ENCODE peak calls at places on chromosome 20, in five cellular contexts. P is putamen, Y is endothelial cell, H is kidney epithelial cell, G is C1 segment of cervical spinal cord. O is an unnamed sample.

GRCh38 chr20:58012731-58013510 is 215.5 kb downstream of the ANKRD60 start:
- DNase-seq in Y (no peak), G (no peak), H (no peak), P (no peak), O (peak)

GRCh38 chr20:40192083-40192482 is 497.0 kb downstream of the MAFB start:
- DNase-seq in G (no peak), P (no peak), H (no peak), Y (no peak), O (no peak)

GRCh38 chr20:46182271-46182670 is 64.2 kb downstream of the CD40 start:
- DNase-seq in P (no peak), Y (no peak), H (no peak), G (no peak), O (no peak)

GRCh38 chr20:46458891-46459750 is 52.7 kb upstream of the ELMO2 start:
- DNase-seq in Y (peak), P (peak), H (no peak), G (peak), O (no peak)

GRCh38 chr20:42792052-42792451 is 397.7 kb downstream of the PTPRT start:
- DNase-seq in P (peak), G (no peak), H (no peak), Y (no peak), O (no peak)

GRCh38 chr20:25259358-25259757 is 11.5 kb downstream of the PYGB start:
- DNase-seq in G (no peak), P (no peak), H (no peak), Y (no peak), O (no peak)

GRCh38 chr20:59051666-59052065 is 9.1 kb upstream of the PRELID3B start:
- DNase-seq in Y (no peak), P (no peak), G (no peak), H (no peak), O (no peak)

GRCh38 chr20:37598611-37599342 is 71.1 kb upstream of the BLCAP start:
- DNase-seq in Y (no peak), H (no peak), P (peak), G (no peak), O (no peak)

GRCh38 chr20:9319687-9320384 is 194.6 kb upstream of the LAMP5 start:
- DNase-seq in G (no peak), H (no peak), P (no peak), Y (no peak), O (no peak)

GRCh38 chr20:62818592-62819493 is 2.0 kb downstream of the COL9A3 start:
- DNase-seq in P (peak), Y (no peak), G (peak), H (no peak), O (peak)

GRCh38 chr20:37823276-37823980 is 79.5 kb upstream of the VSTM2L start:
- DNase-seq in H (no peak), P (no peak), G (no peak), Y (no peak), O (no peak)

GRCh38 chr20:53872081-53872541 is 198.3 kb downstream of the BCAS1 start:
- DNase-seq in Y (no peak), P (no peak), G (no peak), H (no peak), O (peak)

GRCh38 chr20:36504295-36504694 is 37.0 kb upstream of the MYL9 start:
- DNase-seq in H (no peak), P (no peak), G (no peak), Y (no peak), O (no peak)

GRCh38 chr20:6580486-6580885 is 187.0 kb upstream of the BMP2 start:
- DNase-seq in G (no peak), Y (no peak), P (no peak), H (no peak), O (no peak)

GRCh38 chr20:34322267-34323105 is 19.3 kb upstream of the AHCY start:
- DNase-seq in P (no peak), Y (no peak), G (no peak), H (no peak), O (no peak)

GRCh38 chr20:51237278-51237677 is 214.4 kb upstream of the KCNG1 start:
- DNase-seq in G (peak), P (no peak), H (no peak), Y (no peak), O (peak)

GRCh38 chr20:56843817-56844216 is 214.7 kb downstream of the TFAP2C start:
- DNase-seq in G (no peak), H (no peak), P (peak), Y (no peak), O (no peak)

GRCh38 chr20:53834044-53834442 is 236.4 kb downstream of the BCAS1 start:
- DNase-seq in G (no peak), Y (no peak), H (no peak), P (no peak), O (peak)

GRCh38 chr20:20594171-20594530 is 118.3 kb downstream of the RALGAPA2 start:
- DNase-seq in Y (no peak), H (no peak), G (no peak), P (peak), O (peak)

GRCh38 chr20:24529032-24529431 is 59.6 kb downstream of the SYNDIG1 start:
- DNase-seq in Y (no peak), P (no peak), H (no peak), G (no peak), O (no peak)

GRCh38 chr20:58775371-58775770 is 75.3 kb downstream of the GNAS-AS1 start:
- DNase-seq in G (no peak), Y (no peak), P (no peak), H (no peak), O (no peak)

GRCh38 chr20:50545123-50545522 is 34.9 kb downstream of the PTPN1 start:
- DNase-seq in H (no peak), P (no peak), Y (no peak), G (no peak), O (no peak)

GRCh38 chr20:51169813-51170212 is 146.9 kb upstream of the KCNG1 start:
- DNase-seq in P (no peak), H (no peak), G (no peak), Y (no peak), O (no peak)

GRCh38 chr20:44279228-44279627 is 31.8 kb downstream of the FITM2 start:
- DNase-seq in G (no peak), P (no peak), Y (no peak), H (no peak), O (peak)

GRCh38 chr20:17992847-17993508 is 24.2 kb downstream of the MGME1 start:
- DNase-seq in P (no peak), Y (no peak), G (no peak), H (no peak), O (no peak)

GRCh38 chr20:19265646-19266374 is 53.4 kb downstream of the SLC24A3 start:
- DNase-seq in Y (no peak), H (no peak), G (no peak), P (no peak), O (no peak)

GRCh38 chr20:33862709-33863403 is 51.7 kb downstream of the CHMP4B start:
- DNase-seq in G (no peak), Y (peak), H (no peak), P (no peak), O (peak)

GRCh38 chr20:3797592-3798404 is 1.7 kb downstream of the CDC25B start:
- DNase-seq in H (no peak), Y (no peak), G (no peak), P (no peak), O (no peak)

GRCh38 chr20:38680492-38681118 is 43.7 kb upstream of the SLC32A1 start:
- DNase-seq in Y (peak), H (no peak), G (no peak), P (no peak), O (peak)

GRCh38 chr20:19976595-19977372 is 40.4 kb upstream of the NAA20 start:
- DNase-seq in Y (no peak), H (peak), G (peak), P (peak), O (peak)

GRCh38 chr20:47847882-47848485 is 62.7 kb upstream of the SULF2 start:
- DNase-seq in H (peak), Y (no peak), G (no peak), P (peak), O (no peak)

GRCh38 chr20:25319241-25320034 is 71.2 kb downstream of the ABHD12 start:
- DNase-seq in H (no peak), Y (no peak), G (no peak), P (no peak), O (no peak)

GRCh38 chr20:33211817-33212424 is 5.2 kb upstream of the BPIFA3 start:
- DNase-seq in Y (peak), G (no peak), H (peak), P (peak), O (peak)

GRCh38 chr20:1467355-1468116 is 887 bp upstream of the NSFL1C start:
- DNase-seq in G (peak), H (no peak), Y (peak), P (peak), O (no peak)

GRCh38 chr20:44068780-44069191 is 118.2 kb downstream of the JPH2 start:
- DNase-seq in G (no peak), H (no peak), Y (no peak), P (no peak), O (no peak)

GRCh38 chr20:3980260-3981131 is 34.9 kb downstream of the RNF24 start:
- DNase-seq in H (no peak), Y (no peak), P (no peak), G (no peak), O (peak)